ENCODE peak calls at places on chromosomes 16 and 17, in six cellular contexts. Y is esophagus muscularis mucosa, J is upper lobe of left lung, A is suprapubic skin, W is stomach, H is H1. X is an unnamed sample.

GRCh38 chr17:45136846-45137560 is 1.5 kb downstream of the ACBD4 start:
- DNase-seq in A (no peak), H (no peak), W (no peak), J (no peak), Y (no peak), X (no peak)

GRCh38 chr16:80480664-80481063 is 60.1 kb upstream of the DYNLRB2 start:
- DNase-seq in Y (no peak), H (no peak), W (no peak), J (no peak), A (no peak), X (no peak)

GRCh38 chr17:4331614-4332013 is 34.9 kb downstream of the UBE2G1 start:
- DNase-seq in J (no peak), A (no peak), W (no peak), H (no peak), Y (no peak), X (no peak)

GRCh38 chr17:57463103-57463885 is 207.0 kb downstream of the MSI2 start:
- DNase-seq in W (no peak), H (no peak), Y (no peak), J (no peak), A (no peak), X (peak)

GRCh38 chr17:12977008-12977751 is 40.6 kb downstream of the ELAC2 start:
- DNase-seq in A (no peak), Y (no peak), J (no peak), H (no peak), W (no peak), X (no peak)

GRCh38 chr16:25121824-25122600 is 10.5 kb downstream of the LCMT1 start:
- DNase-seq in J (no peak), W (no peak), H (no peak), Y (no peak), A (no peak), X (no peak)

GRCh38 chr17:1484586-1485310 is 7.7 kb downstream of the MYO1C start:
- DNase-seq in Y (no peak), J (peak), A (no peak), W (peak), H (no peak), X (peak)

GRCh38 chr17:22492331-22492730 is 800.0 kb downstream of the KCNJ18 start:
- DNase-seq in J (no peak), A (no peak), W (no peak), Y (no peak), H (no peak), X (no peak)

GRCh38 chr17:8922451-8922850 is 43.1 kb downstream of the PIK3R5 start:
- DNase-seq in A (no peak), Y (peak), H (no peak), W (no peak), J (no peak), X (no peak)

GRCh38 chr16:68289621-68290329 is 21.0 kb downstream of the SLC7A6OS start:
- DNase-seq in Y (no peak), A (no peak), J (no peak), W (no peak), H (no peak), X (no peak)

GRCh38 chr17:39125143-39125875 is 26.1 kb downstream of the PLXDC1 start:
- DNase-seq in Y (no peak), W (no peak), J (no peak), A (no peak), H (no peak), X (no peak)

GRCh38 chr17:44030482-44030881 is 15.7 kb upstream of the TMEM101 start:
- DNase-seq in H (no peak), J (no peak), Y (no peak), A (no peak), W (no peak), X (no peak)

GRCh38 chr16:70512456-70512855 is 10.9 kb downstream of the COG4 start:
- DNase-seq in A (peak), H (no peak), W (no peak), J (no peak), Y (no peak), X (no peak)

GRCh38 chr17:27457731-27458523 is 1.7 kb downstream of the KSR1 start:
- DNase-seq in Y (no peak), J (no peak), H (no peak), W (no peak), A (no peak), X (no peak)

GRCh38 chr16:87206646-87207451 is 110.3 kb downstream of the C16orf95 start:
- DNase-seq in Y (no peak), J (no peak), A (no peak), W (no peak), H (no peak), X (no peak)

GRCh38 chr16:27539120-27539519 is 10.6 kb downstream of the GTF3C1 start:
- DNase-seq in H (no peak), J (no peak), A (no peak), W (no peak), Y (no peak), X (no peak)

GRCh38 chr17:75105269-75106080 is 4.3 kb upstream of the ARMC7 start:
- DNase-seq in A (no peak), Y (no peak), H (no peak), W (peak), J (no peak), X (peak)

GRCh38 chr17:55430531-55431228 is 9.0 kb upstream of the MMD start:
- DNase-seq in H (no peak), J (no peak), A (no peak), W (no peak), Y (no peak), X (no peak)

GRCh38 chr16:57134982-57135381 is 42.6 kb downstream of the CPNE2 start:
- DNase-seq in W (no peak), Y (no peak), J (no peak), A (no peak), H (no peak), X (peak)

GRCh38 chr16:65061935-65062334 is 59.9 kb downstream of the CDH11 start:
- DNase-seq in J (no peak), A (no peak), Y (no peak), W (no peak), H (no peak), X (no peak)

GRCh38 chr17:57875109-57876022 is 25.5 kb upstream of the MRPS23 start:
- DNase-seq in W (peak), Y (no peak), J (peak), H (peak), A (peak), X (peak)

GRCh38 chr17:80036715-80037477 is 454 bp downstream of the CCDC40 start:
- DNase-seq in J (peak), A (no peak), Y (no peak), H (no peak), W (no peak), X (peak)

GRCh38 chr17:63752707-63753106 is 11.1 kb upstream of the STRADA start:
- DNase-seq in H (no peak), W (no peak), A (no peak), J (no peak), Y (no peak), X (no peak)
- TF ChIP-seq POLR2AphosphoS5 in H (no peak), W (no peak), A (no peak), J (no peak), Y (no peak), X (no peak)

GRCh38 chr16:525123-525519 is 2.4 kb upstream of the CAPN15 start:
- DNase-seq in H (no peak), W (no peak), Y (no peak), A (no peak), J (no peak), X (no peak)

GRCh38 chr16:527015-527903 is at the start of gene CAPN15:
- DNase-seq in Y (peak), A (peak), W (peak), H (no peak), J (peak), X (peak)

GRCh38 chr16:526181-527014 is 1.1 kb upstream of the CAPN15 start:
- DNase-seq in W (peak), J (no peak), Y (no peak), A (no peak), H (no peak), X (peak)

GRCh38 chr16:524274-525011 is 3.1 kb upstream of the CAPN15 start:
- DNase-seq in J (peak), Y (no peak), A (no peak), W (no peak), H (no peak), X (no peak)

GRCh38 chr16:525520-526180 is 1.9 kb upstream of the CAPN15 start:
- DNase-seq in J (no peak), Y (no peak), A (no peak), H (no peak), W (no peak), X (no peak)
- TF ChIP-seq POLR2A in J (no peak), Y (no peak), A (no peak), H (no peak), W (no peak), X (no peak)

GRCh38 chr16:15757630-15758251 is 99.1 kb downstream of the MYH11 start:
- DNase-seq in H (no peak), Y (no peak), W (no peak), J (peak), A (no peak), X (no peak)
- TF ChIP-seq EP300 in H (no peak), Y (no peak), W (no peak), J (no peak), A (no peak), X (no peak)

DNA sequence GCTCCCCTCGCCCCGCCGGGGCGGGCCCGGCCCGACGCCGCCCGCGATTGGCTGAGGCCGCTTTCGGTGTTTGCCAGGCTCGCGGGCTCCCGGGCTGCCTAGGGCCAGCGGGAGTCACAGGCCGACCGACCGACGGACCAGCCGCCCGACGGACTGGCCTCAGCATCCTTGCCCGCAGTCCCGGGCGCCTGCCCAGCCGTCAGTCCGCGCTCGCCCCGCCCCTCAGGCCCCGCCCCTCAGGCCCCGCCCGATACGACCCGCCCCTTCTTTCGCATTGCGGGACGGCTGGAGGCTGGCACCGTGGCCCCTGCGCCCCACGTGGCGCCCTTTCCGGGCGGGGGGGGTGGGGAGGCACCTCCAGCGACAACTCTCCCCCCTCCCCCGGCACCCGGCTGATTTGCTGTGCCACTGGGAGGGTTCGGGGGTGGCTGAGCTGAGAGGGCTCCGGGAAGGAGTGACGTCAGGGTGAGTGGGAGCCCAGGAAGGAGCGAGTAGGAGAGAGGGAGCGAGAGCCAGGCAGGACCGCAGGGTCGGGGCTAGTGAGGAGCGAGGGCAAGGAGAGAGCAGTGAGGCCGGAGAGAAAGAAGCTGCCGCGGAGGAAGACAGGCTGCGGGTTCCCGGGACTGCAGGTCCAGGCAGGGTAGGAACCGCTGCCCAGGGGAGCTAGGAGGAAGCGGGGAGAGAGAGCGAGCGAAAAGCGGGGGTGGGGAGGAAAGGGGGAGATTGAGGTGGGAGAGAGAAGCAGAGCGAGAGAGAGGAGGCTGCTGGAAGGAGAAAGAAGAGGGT is at the start of gene ASPHD1:
- DNase-seq in Y (no peak), A (no peak), J (peak), W (peak), H (peak), X (no peak)
- TF ChIP-seq POLR2AphosphoS5 in Y (no peak), A (no peak), J (no peak), W (peak), H (no peak), X (no peak)

GRCh38 chr17:28907052-28907438 is 4.2 kb upstream of the DHRS13 start:
- DNase-seq in W (no peak), Y (no peak), J (no peak), H (no peak), A (no peak), X (no peak)
- TF ChIP-seq POLR2A in W (no peak), Y (no peak), J (no peak), H (no peak), A (no peak), X (no peak)

GRCh38 chr16:6600167-6600566 is 732.5 kb upstream of the RBFOX1 start:
- DNase-seq in W (no peak), A (no peak), Y (no peak), H (no peak), J (no peak), X (no peak)
- TF ChIP-seq EP300 in W (no peak), A (no peak), Y (no peak), H (no peak), J (no peak), X (no peak)

GRCh38 chr16:2063861-2064260 is 16.1 kb downstream of the TSC2 start:
- DNase-seq in A (no peak), J (peak), Y (no peak), W (no peak), H (no peak), X (no peak)
- TF ChIP-seq POLR2AphosphoS5 in A (no peak), J (no peak), Y (no peak), W (no peak), H (no peak), X (no peak)